ENCODE peak calls at places on chromosomes 4 and X, in seven cellular contexts. Z, B, O, A, R, P and V are unnamed samples.
A peak's percentile ranks its signal among the peaks of the same experiment; 100 is the strongest.

GRCh38 chr4:112411781-112412281 is 104.1 kb downstream of the NEUROG2 start:
- DNase-seq in Z (no peak), B (no peak), O (no peak), A (no peak), R (no peak), P (peak; percentile 58), V (no peak)

GRCh38 chrX:10612215-10612614 is 8.2 kb downstream of the MID1 start:
- DNase-seq in Z (no peak), B (no peak), O (peak; percentile 61), A (no peak), R (no peak), P (no peak), V (no peak)

GRCh38 chrX:50198348-50198747 is 2.5 kb downstream of the AKAP4 start:
- DNase-seq in Z (no peak), B (no peak), O (no peak), A (no peak), R (no peak), P (no peak), V (no peak)

GRCh38 chrX:49761481-49761880 is 65.7 kb upstream of the PAGE1 start:
- DNase-seq in Z (no peak), B (no peak), O (peak; percentile 4), A (no peak), R (no peak), P (no peak), V (no peak)

GRCh38 chrX:85111347-85111746 is 107.7 kb downstream of the APOOL start:
- DNase-seq in Z (no peak), B (no peak), O (peak; percentile 3), A (peak; percentile 0), R (no peak), P (no peak), V (no peak)

GRCh38 chrX:40148439-40149285 is 50.9 kb upstream of the BCOR start:
- DNase-seq in Z (no peak), B (no peak), O (no peak), A (no peak), R (no peak), P (peak; percentile 74), V (no peak)

GRCh38 chr4:178738026-178738425 is 1295.8 kb upstream of the AGA start:
- DNase-seq in Z (no peak), B (no peak), O (no peak), A (no peak), R (no peak), P (no peak), V (no peak)

GRCh38 chr4:41887821-41888699 is 47.2 kb upstream of the TMEM33 start:
- DNase-seq in Z (no peak), B (no peak), O (peak; percentile 48), A (no peak), R (no peak), P (no peak), V (no peak)

GRCh38 chrX:56788717-56789122 is 59.7 kb downstream of the NBDY start:
- DNase-seq in Z (no peak), B (peak; percentile 52), O (no peak), A (peak; percentile 22), R (no peak), P (no peak), V (no peak)

GRCh38 chrX:34770511-34770910 is 113.4 kb upstream of the TMEM47 start:
- DNase-seq in Z (no peak), B (no peak), O (peak; percentile 81), A (no peak), R (no peak), P (no peak), V (no peak)

GRCh38 chr4:72591547-72591946 is 22.5 kb upstream of the ADAMTS3 start:
- DNase-seq in Z (no peak), B (no peak), O (peak; percentile 13), A (no peak), R (peak; percentile 9), P (no peak), V (no peak)

GRCh38 chr4:33073811-33074210 is 2353.6 kb downstream of the PCDH7 start:
- DNase-seq in Z (no peak), B (no peak), O (peak; percentile 73), A (no peak), R (no peak), P (no peak), V (no peak)

GRCh38 chr4:7124643-7125442 is 57.0 kb upstream of the GRPEL1 start:
- DNase-seq in Z (peak; percentile 20), B (no peak), O (peak; percentile 80), A (no peak), R (peak; percentile 65), P (no peak), V (no peak)

GRCh38 chr4:7771541-7772507 is 167.8 kb downstream of the AFAP1 start:
- DNase-seq in Z (no peak), B (no peak), O (no peak), A (no peak), R (no peak), P (no peak), V (no peak)

GRCh38 chr4:98627477-98627876 is 30.9 kb downstream of the TSPAN5 start:
- DNase-seq in Z (no peak), B (no peak), O (no peak), A (no peak), R (no peak), P (no peak), V (no peak)

GRCh38 chrX:3990569-3990968 is 277.1 kb upstream of the PRKX start:
- DNase-seq in Z (no peak), B (no peak), O (no peak), A (no peak), R (no peak), P (no peak), V (no peak)

GRCh38 chrX:153032397-153033118 is 23.7 kb upstream of the PNMA3 start:
- DNase-seq in Z (no peak), B (peak; percentile 43), O (peak; percentile 49), A (peak; percentile 63), R (peak; percentile 11), P (peak; percentile 76), V (peak; percentile 57)

GRCh38 chrX:43885617-43886016 is 3.4 kb upstream of the MAOB start:
- DNase-seq in Z (no peak), B (no peak), O (no peak), A (no peak), R (no peak), P (no peak), V (no peak)

GRCh38 chr4:74283614-74284013 is 24.7 kb upstream of the EPGN start:
- DNase-seq in Z (no peak), B (no peak), O (peak; percentile 52), A (no peak), R (peak; percentile 43), P (no peak), V (no peak)

GRCh38 chr4:39466747-39467146 is 7.9 kb downstream of the LIAS start:
- DNase-seq in Z (no peak), B (no peak), O (no peak), A (no peak), R (no peak), P (no peak), V (no peak)

GRCh38 chr4:130395871-130396270 is 1299.9 kb downstream of the C4orf33 start:
- DNase-seq in Z (no peak), B (no peak), O (peak; percentile 70), A (no peak), R (peak; percentile 80), P (no peak), V (no peak)

GRCh38 chrX:134547047-134547679 is 87.2 kb downstream of the HPRT1 start:
- DNase-seq in Z (no peak), B (no peak), O (peak; percentile 33), A (no peak), R (no peak), P (no peak), V (no peak)

GRCh38 chr4:26044524-26044923 is 130.5 kb downstream of the SMIM20 start:
- DNase-seq in Z (no peak), B (no peak), O (no peak), A (no peak), R (no peak), P (no peak), V (no peak)

GRCh38 chr4:133148690-133149363 is at the start of gene PCDH10:
- DNase-seq in Z (peak; percentile 23), B (no peak), O (peak; percentile 80), A (peak; percentile 68), R (peak; percentile 77), P (peak; percentile 99), V (no peak)

GRCh38 chr4:153438916-153439756 is 27.0 kb upstream of the TMEM131L start:
- DNase-seq in Z (no peak), B (no peak), O (no peak), A (peak; percentile 36), R (no peak), P (no peak), V (peak; percentile 41)

GRCh38 chr4:145003675-145004074 is 94.3 kb downstream of the ANAPC10 start:
- DNase-seq in Z (no peak), B (no peak), O (no peak), A (no peak), R (no peak), P (no peak), V (no peak)

GRCh38 chr4:143667461-143667860 is 33.0 kb downstream of the FREM3 start:
- DNase-seq in Z (no peak), B (no peak), O (peak; percentile 61), A (no peak), R (peak; percentile 28), P (no peak), V (no peak)

GRCh38 chr4:180116840-180117239 is 2126.4 kb upstream of the TENM3 start:
- DNase-seq in Z (no peak), B (no peak), O (no peak), A (no peak), R (no peak), P (no peak), V (no peak)

GRCh38 chrX:107530141-107530540 is 80.7 kb downstream of the FRMPD3 start:
- DNase-seq in Z (no peak), B (no peak), O (no peak), A (no peak), R (no peak), P (no peak), V (no peak)

GRCh38 chr4:108744307-108744706 is 18.5 kb downstream of the ETNPPL start:
- DNase-seq in Z (no peak), B (no peak), O (peak; percentile 10), A (no peak), R (no peak), P (peak; percentile 63), V (no peak)

GRCh38 chrX:2576793-2577192 is 76.0 kb upstream of the DHRSX start:
- DNase-seq in Z (no peak), B (no peak), O (no peak), A (no peak), R (no peak), P (peak; percentile 87), V (no peak)

GRCh38 chrX:155231163-155231562 is 14.9 kb downstream of the VBP1 start:
- DNase-seq in Z (no peak), B (no peak), O (no peak), A (no peak), R (no peak), P (no peak), V (no peak)

GRCh38 chr4:23882976-23883531 is 6.8 kb downstream of the PPARGC1A start:
- DNase-seq in Z (no peak), B (no peak), O (no peak), A (no peak), R (no peak), P (no peak), V (no peak)